ENCODE peak calls at places on chromosomes 3 and 15, in four cellular contexts. V is PC-3, Q is neural progenitor cell, U is GM23248. M is an unnamed sample. For H3F3A, the result is how much of the 10 kb centered on the place peaks cover.

GRCh38 chr3:43537206-43537605 is 84.6 kb downstream of the ANO10 start:
- DNase-seq in U (no peak), Q (no peak), V (no peak), M (no peak)

GRCh38 chr3:117278424-117279190 is 569.0 kb downstream of the TUSC7 start:
- DNase-seq in U (peak), V (peak), Q (no peak), M (peak)

GRCh38 chr15:95132774-95133173 is 901.4 kb downstream of the MCTP2 start:
- DNase-seq in Q (no peak), V (peak), U (peak), M (no peak)

GRCh38 chr3:122533931-122534334 is 19.2 kb upstream of the KPNA1 start:
- DNase-seq in V (peak), U (peak), Q (no peak), M (no peak)

GRCh38 chr3:32154180-32154579 is 47.8 kb downstream of the GPD1L start:
- DNase-seq in Q (peak), V (peak), U (peak), M (no peak)

GRCh38 chr15:75821946-75822345 is 21.3 kb upstream of the UBE2Q2 start:
- DNase-seq in U (no peak), Q (no peak), V (no peak), M (no peak)

GRCh38 chr15:64038878-64039277 is 7.4 kb downstream of the DAPK2 start:
- DNase-seq in U (no peak), Q (no peak), V (no peak), M (no peak)

GRCh38 chr3:157618075-157618760 is 115.0 kb upstream of the VEPH1 start:
- DNase-seq in Q (peak), V (peak), U (peak), M (peak)

GRCh38 chr3:56629044-56629443 is 54.0 kb downstream of the TASOR start:
- DNase-seq in U (no peak), V (no peak), Q (no peak), M (no peak)

GRCh38 chr15:59707619-59708018 is 18.5 kb upstream of the BNIP2 start:
- DNase-seq in U (no peak), Q (no peak), V (no peak), M (no peak)

GRCh38 chr3:111695584-111696213 is 100.6 kb upstream of the ZBED2 start:
- DNase-seq in Q (no peak), U (peak), V (peak), M (no peak)

GRCh38 chr3:8768364-8769087 is 887 bp downstream of the OXTR start:
- DNase-seq in U (peak), Q (no peak), V (peak), M (peak)

GRCh38 chr15:70802629-70803028 is 39.3 kb upstream of the UACA start:
- DNase-seq in V (peak), U (peak), Q (no peak), M (no peak)

GRCh38 chr15:95171551-95171950 is 940.2 kb downstream of the MCTP2 start:
- DNase-seq in U (no peak), V (no peak), Q (no peak), M (no peak)

GRCh38 chr3:15265655-15266509 is 59.8 kb downstream of the CAPN7 start:
- DNase-seq in V (no peak), Q (no peak), U (no peak), M (no peak)

GRCh38 chr3:188947401-188947982 is 224.3 kb upstream of the TPRG1 start:
- DNase-seq in U (peak), Q (peak), V (peak), M (peak)

GRCh38 chr15:91055548-91056331 is 33.3 kb upstream of the VPS33B start:
- DNase-seq in Q (peak), V (peak), U (peak), M (peak)

GRCh38 chr15:29685156-29686078 is 136.9 kb downstream of the TJP1 start:
- DNase-seq in V (peak), Q (no peak), U (peak), M (no peak)

GRCh38 chr3:164620423-164620822 is 457.9 kb downstream of the SI start:
- DNase-seq in Q (no peak), V (peak), U (no peak), M (no peak)

GRCh38 chr3:155070316-155070715 is 9.8 kb upstream of the MME start:
- DNase-seq in U (no peak), Q (no peak), V (no peak), M (no peak)

GRCh38 chr3:127455541-127456450 is 134.7 kb downstream of the TPRA1 start:
- DNase-seq in V (peak), Q (peak), U (peak), M (peak)

GRCh38 chr3:57755368-57756021 is 614 bp upstream of the SLMAP start:
- DNase-seq in V (peak), Q (peak), U (peak), M (peak)

GRCh38 chr15:68818671-68819450 is 1.8 kb downstream of the ANP32A start:
- DNase-seq in Q (peak), V (peak), U (peak), M (peak)

GRCh38 chr3:17640466-17640865 is 102.0 kb downstream of the TBC1D5 start:
- DNase-seq in U (peak), Q (no peak), V (peak), M (no peak)

GRCh38 chr15:92603278-92603677 is 52.3 kb downstream of the FAM174B start:
- DNase-seq in V (no peak), U (no peak), Q (no peak), M (no peak)

GRCh38 chr15:92601940-92602593 is 53.5 kb downstream of the FAM174B start:
- DNase-seq in V (no peak), U (no peak), Q (no peak), M (no peak)

GRCh38 chr15:92606126-92606835 is 49.3 kb downstream of the FAM174B start:
- DNase-seq in Q (no peak), U (no peak), V (no peak), M (no peak)

GRCh38 chr15:92605225-92605944 is 50.2 kb downstream of the FAM174B start:
- DNase-seq in Q (no peak), U (no peak), V (no peak), M (no peak)

GRCh38 chr15:92603743-92604470 is 51.7 kb downstream of the FAM174B start:
- DNase-seq in Q (no peak), V (peak), U (peak), M (no peak)
- H3F3A ChIP-seq in Q (under half), V (under half), U (under half), M (under half)

GRCh38 chr3:187736418-187736871 is 8.8 kb downstream of the BCL6 start:
- DNase-seq in V (peak), U (peak), Q (no peak), M (no peak)
- H3K9ac ChIP-seq in V (no peak), U (peak), Q (no peak), M (no peak)

DNA sequence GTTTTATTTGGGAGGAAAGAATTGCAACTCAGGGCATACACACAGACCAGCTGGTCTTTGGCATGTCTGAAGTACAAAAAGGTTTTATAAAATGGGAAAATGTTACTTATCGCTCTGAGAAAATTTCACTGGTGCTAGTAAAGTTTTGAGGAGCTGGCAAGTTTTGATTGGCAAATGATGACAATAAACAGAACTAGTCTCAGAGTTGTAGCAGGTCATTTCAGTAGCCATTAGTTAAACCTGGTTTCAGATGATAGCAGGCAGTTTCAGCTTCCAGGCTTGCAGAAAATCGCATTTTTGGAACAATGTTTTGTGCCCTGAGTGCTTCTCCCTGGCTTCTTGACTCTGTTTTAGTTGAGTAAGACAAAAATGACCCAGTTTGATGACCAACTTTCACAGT is 10.7 kb downstream of the B2M start:
- DNase-seq in V (no peak), U (no peak), Q (no peak), M (no peak)
- H3F3A ChIP-seq in V (under half), U (under half), Q (under half), M (under half)

GRCh38 chr3:86978111-86978528 is 12.8 kb downstream of the VGLL3 start:
- DNase-seq in U (peak), V (no peak), Q (no peak), M (no peak)
- H3K9ac ChIP-seq in U (peak), V (no peak), Q (no peak), M (no peak)

GRCh38 chr3:65508743-65509422 is 529.8 kb downstream of the MAGI1 start:
- DNase-seq in U (no peak), V (no peak), Q (no peak), M (no peak)

GRCh38 chr3:65503776-65504175 is 534.9 kb downstream of the MAGI1 start:
- DNase-seq in U (no peak), V (peak), Q (no peak), M (no peak)

GRCh38 chr3:65507446-65507845 is 531.3 kb downstream of the MAGI1 start:
- DNase-seq in Q (no peak), U (no peak), V (no peak), M (no peak)
- H3F3A ChIP-seq in Q (under half), U (under half), V (under half), M (under half)

GRCh38 chr15:62558640-62559039 is 393.6 kb upstream of the C2CD4B start:
- DNase-seq in Q (peak), V (no peak), U (peak), M (no peak)
- H3K9ac ChIP-seq in Q (no peak), V (no peak), U (peak), M (no peak)

DNA sequence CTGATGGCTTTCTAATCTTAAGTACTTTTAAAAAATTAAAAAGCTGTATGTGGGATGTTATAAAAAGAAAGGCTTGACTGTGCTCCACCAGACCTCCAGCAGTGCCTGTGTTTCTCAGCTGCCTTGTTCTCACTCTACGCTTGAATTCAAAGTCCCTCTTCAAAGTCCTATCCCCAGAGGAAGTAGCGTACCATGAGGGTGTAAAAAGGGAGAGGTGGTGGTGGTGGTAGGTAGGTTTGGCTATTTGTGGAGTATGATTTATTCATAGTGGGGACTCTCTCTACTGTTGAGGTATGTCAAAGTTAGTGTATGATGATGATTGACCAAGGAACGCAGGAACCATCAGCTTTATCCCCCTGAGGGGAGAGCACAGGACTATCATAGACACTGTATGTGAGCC is 137.9 kb downstream of the GHSR start:
- DNase-seq in U (no peak), Q (no peak), V (no peak), M (no peak)
- H3F3A ChIP-seq in U (half or more), Q (under half), V (under half), M (under half)

GRCh38 chr3:24829632-24830229 is 335.1 kb upstream of the THRB start:
- DNase-seq in U (peak), Q (peak), V (no peak), M (peak)
- H3K9ac ChIP-seq in U (no peak), Q (no peak), V (no peak), M (no peak)

GRCh38 chr3:131630812-131631211 is 128.0 kb upstream of the MRPL3 start:
- DNase-seq in U (peak), V (no peak), Q (no peak), M (no peak)

DNA sequence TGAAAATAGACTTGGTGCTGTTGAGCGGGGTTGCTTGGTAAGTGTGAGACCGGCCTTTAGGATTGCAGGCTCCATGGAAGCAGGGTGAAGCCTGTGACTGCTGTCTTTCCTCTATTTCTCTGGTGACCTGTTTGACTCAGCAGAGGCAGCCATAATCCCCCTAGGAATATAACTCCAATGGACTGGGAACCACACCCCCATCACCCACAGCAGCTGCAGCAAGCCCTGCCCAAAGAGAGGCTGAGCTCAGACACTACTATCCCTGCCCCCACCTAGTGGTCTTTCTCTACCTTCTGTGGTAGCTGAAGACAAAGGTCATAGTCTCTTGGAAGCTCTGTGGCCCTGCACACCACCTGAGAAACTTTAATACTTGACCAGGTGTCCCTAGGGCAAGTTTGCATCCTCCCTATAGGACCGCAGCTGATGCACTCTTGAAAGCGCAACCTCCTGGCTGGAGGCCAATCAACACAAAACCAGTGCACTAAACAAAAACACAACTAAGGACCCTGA is 133.6 kb upstream of the MRPL3 start:
- DNase-seq in U (no peak), V (no peak), Q (no peak), M (no peak)
- H3F3A ChIP-seq in U (under half), V (under half), Q (under half), M (under half)

GRCh38 chr15:31342381-31342780 is 15.7 kb downstream of the KLF13 start:
- DNase-seq in V (no peak), Q (no peak), U (no peak), M (no peak)

GRCh38 chr15:31344266-31344665 is 17.6 kb downstream of the KLF13 start:
- DNase-seq in V (no peak), Q (no peak), U (no peak), M (no peak)

GRCh38 chr15:31341501-31342195 is 15.0 kb downstream of the KLF13 start:
- DNase-seq in U (no peak), Q (no peak), V (no peak), M (no peak)

GRCh38 chr15:31343831-31344230 is 17.2 kb downstream of the KLF13 start:
- DNase-seq in Q (no peak), U (no peak), V (no peak), M (peak)

DNA sequence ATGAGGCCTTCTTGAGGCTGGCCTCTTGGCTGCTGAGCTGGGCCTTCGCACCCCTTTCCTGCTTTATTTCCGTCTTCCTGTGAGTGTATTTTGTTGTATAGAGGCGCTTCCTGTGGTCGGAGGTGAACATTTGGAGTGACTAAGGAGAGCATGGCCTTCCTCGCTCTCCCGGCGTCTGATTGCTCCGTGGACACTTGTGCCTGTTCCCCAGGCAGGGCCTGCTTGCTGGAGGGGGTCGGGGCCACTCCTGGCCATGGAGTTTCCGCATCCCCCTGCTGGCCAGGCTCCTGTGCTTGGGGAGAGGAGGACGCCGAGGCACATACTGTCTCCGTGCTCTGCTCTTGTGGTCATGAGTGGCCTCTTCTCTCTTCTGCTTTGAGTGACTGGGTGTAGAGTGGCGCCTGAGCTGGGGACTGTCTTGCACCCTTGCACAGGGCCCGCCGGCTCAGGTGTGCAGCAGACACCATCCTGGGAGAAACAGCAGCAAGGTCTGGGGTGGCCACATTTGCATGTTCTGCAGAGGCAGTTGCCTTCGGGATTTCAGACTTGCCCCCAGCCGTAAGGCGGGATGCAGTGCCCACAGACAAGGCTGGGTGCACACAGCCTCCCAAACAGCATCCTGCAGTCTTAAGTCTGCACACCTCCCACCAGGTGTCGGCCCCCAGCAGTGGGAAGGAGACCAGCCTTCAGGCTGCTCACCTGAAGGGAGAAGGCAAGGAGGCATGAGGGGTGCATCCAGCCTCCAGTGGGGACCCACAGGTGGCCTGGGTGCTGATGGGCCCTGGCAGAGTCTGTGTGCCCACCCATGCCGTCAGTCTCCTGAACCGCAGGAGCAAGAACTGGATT is 16.4 kb downstream of the KLF13 start:
- DNase-seq in V (no peak), U (no peak), Q (peak), M (peak)
- H3K9ac ChIP-seq in V (no peak), U (no peak), Q (no peak), M (no peak)